ENCODE peak calls at places on chromosomes 4 and X, in four cellular contexts. T is AG04450, H is tibial nerve, Y is mucosa of descending colon. C is an unnamed sample.

GRCh38 chrX:46333550-46333949 is 211.7 kb downstream of the ZNF674 start:
- DNase-seq in T (no peak), H (no peak), Y (no peak), C (no peak)

GRCh38 chrX:130066975-130067615 is 43.2 kb downstream of the ELF4 start:
- DNase-seq in T (no peak), H (no peak), Y (no peak), C (no peak)

GRCh38 chr4:159191989-159192388 is 89.1 kb downstream of the RAPGEF2 start:
- DNase-seq in T (no peak), H (no peak), Y (no peak), C (no peak)

GRCh38 chr4:163492951-163493504 is 1.5 kb upstream of the TMA16 start:
- DNase-seq in T (no peak), H (no peak), Y (no peak), C (no peak)

GRCh38 chrX:71067727-71068051 is 445 bp downstream of the SNX12 start:
- DNase-seq in T (no peak), H (no peak), Y (no peak), C (no peak)

GRCh38 chr4:169621754-169622481 is 1.5 kb downstream of the CLCN3 start:
- DNase-seq in T (peak; percentile 77), H (no peak), Y (no peak), C (no peak)

GRCh38 chrX:133698298-133698697 is 283.0 kb upstream of the GPC4 start:
- DNase-seq in T (peak; percentile 4), H (no peak), Y (no peak), C (no peak)

GRCh38 chrX:154735695-154736393 is 15.0 kb downstream of the GAB3 start:
- DNase-seq in T (peak; percentile 70), H (peak; percentile 52), Y (no peak), C (no peak)

GRCh38 chr4:86775061-86775460 is 74.1 kb downstream of the SLC10A6 start:
- DNase-seq in T (no peak), H (no peak), Y (no peak), C (no peak)

GRCh38 chrX:11386001-11386523 is 92.8 kb downstream of the AMELX start:
- DNase-seq in T (peak; percentile 26), H (no peak), Y (no peak), C (no peak)

GRCh38 chr4:119785963-119786362 is 157.4 kb upstream of the PDE5A start:
- DNase-seq in T (no peak), H (no peak), Y (no peak), C (no peak)

GRCh38 chrX:72348247-72348979 is 42.7 kb upstream of the CITED1 start:
- DNase-seq in T (no peak), H (no peak), Y (no peak), C (no peak)

GRCh38 chr4:40283413-40283812 is 51.7 kb upstream of the CHRNA9 start:
- DNase-seq in T (no peak), H (no peak), Y (no peak), C (no peak)

GRCh38 chrX:129452523-129452922 is 70.8 kb downstream of the SMARCA1 start:
- DNase-seq in T (no peak), H (no peak), Y (no peak), C (no peak)

GRCh38 chr4:110781944-110782343 is 159.1 kb upstream of the PITX2 start:
- DNase-seq in T (no peak), H (no peak), Y (no peak), C (no peak)

GRCh38 chrX:100681581-100681980 is 37.6 kb downstream of the SRPX2 start:
- DNase-seq in T (no peak), H (no peak), Y (no peak), C (no peak)

GRCh38 chr4:25253072-25253447 is 19.2 kb downstream of the PI4K2B start:
- DNase-seq in T (no peak), H (no peak), Y (no peak), C (no peak)

GRCh38 chr4:123621072-123621705 is 224.6 kb downstream of the SPRY1 start:
- DNase-seq in T (no peak), H (peak; percentile 7), Y (no peak), C (no peak)

GRCh38 chr4:85762204-85762884 is 287.4 kb downstream of the ARHGAP24 start:
- DNase-seq in T (peak; percentile 65), H (no peak), Y (no peak), C (no peak)

GRCh38 chrX:47854474-47854873 is 17.8 kb downstream of the ZNF81 start:
- DNase-seq in T (no peak), H (peak; percentile 16), Y (no peak), C (peak; percentile 6)

GRCh38 chr4:82522472-82522871 is 39.3 kb downstream of the TMEM150C start:
- DNase-seq in T (no peak), H (no peak), Y (no peak), C (no peak)

GRCh38 chr4:82519072-82519471 is 42.7 kb downstream of the TMEM150C start:
- DNase-seq in T (no peak), H (no peak), Y (no peak), C (no peak)

GRCh38 chr4:82517043-82517442 is 44.7 kb downstream of the TMEM150C start:
- DNase-seq in T (no peak), H (no peak), Y (no peak), C (no peak)

GRCh38 chr4:82523179-82523578 is 38.6 kb downstream of the TMEM150C start:
- DNase-seq in T (no peak), H (no peak), Y (no peak), C (no peak)

GRCh38 chr4:82519776-82520175 is 42.0 kb downstream of the TMEM150C start:
- DNase-seq in T (no peak), H (no peak), Y (no peak), C (no peak)
- TF ChIP-seq CTCF in T (no peak), H (no peak), Y (no peak), C (no peak)

GRCh38 chr4:92091335-92091734 is 212.4 kb upstream of the GRID2 start:
- DNase-seq in T (no peak), H (no peak), Y (no peak), C (no peak)
- TF ChIP-seq CTCF in T (peak; percentile 30), H (no peak), Y (no peak), C (peak; percentile 38)

DNA sequence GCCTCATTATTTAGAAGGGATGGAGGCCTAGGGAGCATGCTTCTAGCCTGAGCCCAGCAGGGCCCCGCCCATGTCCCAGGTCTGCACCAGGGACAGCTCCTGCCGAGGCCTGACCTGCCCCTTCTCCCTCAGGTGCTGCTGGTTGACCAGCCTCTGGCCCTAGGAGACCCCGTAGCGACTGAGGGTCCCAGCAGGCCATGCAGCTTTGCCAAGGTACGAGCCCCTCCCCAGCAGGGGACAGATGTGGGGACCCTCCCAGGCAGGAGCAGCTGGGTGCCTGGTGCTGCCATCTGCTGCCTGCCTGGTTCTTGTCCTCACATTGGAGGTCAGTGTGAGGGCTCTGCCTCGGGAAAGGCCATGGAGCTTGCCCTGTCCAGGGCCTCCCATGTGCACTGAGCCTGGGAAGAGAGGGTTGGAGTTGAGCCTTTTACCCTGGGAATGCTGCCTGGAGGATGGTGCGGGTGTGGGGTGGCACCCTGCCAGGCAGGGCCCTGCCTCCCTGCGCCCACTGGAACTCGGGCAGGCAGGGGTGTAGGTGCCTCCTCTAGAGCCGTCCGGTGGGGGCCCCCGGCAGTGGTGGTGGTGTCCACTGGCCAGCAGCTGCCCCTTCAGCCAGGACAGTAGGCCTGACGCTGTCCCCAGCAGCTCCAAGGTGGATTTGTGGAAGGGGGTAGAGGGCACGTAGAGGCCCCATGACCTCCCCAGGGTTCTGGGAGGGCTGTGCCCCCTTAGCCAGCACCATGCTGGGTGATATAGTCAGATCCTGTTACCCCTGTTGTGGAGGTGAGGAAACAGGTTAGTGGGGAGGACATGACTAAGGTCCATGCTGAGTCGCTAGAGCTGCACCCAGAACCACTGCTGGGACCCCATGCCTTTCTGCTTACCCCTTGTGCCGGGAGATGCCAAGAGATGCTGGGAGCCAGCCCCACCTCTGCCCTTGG is 2.2 kb upstream of the MSANTD1 start:
- DNase-seq in T (no peak), H (no peak), Y (no peak), C (no peak)
- TF ChIP-seq CTCF in T (no peak), H (no peak), Y (no peak), C (no peak)

GRCh38 chr4:12723849-12724447 is 760.2 kb downstream of the RAB28 start:
- DNase-seq in T (no peak), H (no peak), Y (no peak), C (no peak)

GRCh38 chr4:12724520-12724919 is 759.6 kb downstream of the RAB28 start:
- DNase-seq in T (no peak), H (no peak), Y (no peak), C (no peak)

GRCh38 chr4:12734586-12734985 is 749.6 kb downstream of the RAB28 start:
- DNase-seq in T (no peak), H (no peak), Y (no peak), C (no peak)

DNA sequence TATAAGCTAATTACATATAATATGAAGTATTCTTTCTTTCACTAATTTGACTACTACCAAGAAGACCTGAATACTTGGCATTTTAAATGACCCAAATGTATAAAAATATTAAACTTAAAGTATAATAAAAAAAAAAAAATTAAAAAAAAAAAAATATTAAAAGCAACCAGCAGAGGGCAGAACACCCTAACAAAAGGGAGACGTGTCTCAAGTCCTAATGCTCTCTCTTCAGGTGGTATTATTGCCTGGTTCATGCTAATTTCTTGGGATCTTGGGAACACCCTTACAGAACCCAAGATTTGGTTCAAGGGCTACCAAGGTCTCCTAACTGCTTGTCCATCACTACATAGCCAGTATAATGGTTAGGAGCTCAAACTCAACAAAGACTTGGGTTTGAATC is 754.8 kb downstream of the RAB28 start:
- DNase-seq in T (no peak), H (no peak), Y (no peak), C (no peak)
- TF ChIP-seq CTCF in T (peak; percentile 42), H (peak; percentile 37), Y (no peak), C (peak; percentile 78)

DNA sequence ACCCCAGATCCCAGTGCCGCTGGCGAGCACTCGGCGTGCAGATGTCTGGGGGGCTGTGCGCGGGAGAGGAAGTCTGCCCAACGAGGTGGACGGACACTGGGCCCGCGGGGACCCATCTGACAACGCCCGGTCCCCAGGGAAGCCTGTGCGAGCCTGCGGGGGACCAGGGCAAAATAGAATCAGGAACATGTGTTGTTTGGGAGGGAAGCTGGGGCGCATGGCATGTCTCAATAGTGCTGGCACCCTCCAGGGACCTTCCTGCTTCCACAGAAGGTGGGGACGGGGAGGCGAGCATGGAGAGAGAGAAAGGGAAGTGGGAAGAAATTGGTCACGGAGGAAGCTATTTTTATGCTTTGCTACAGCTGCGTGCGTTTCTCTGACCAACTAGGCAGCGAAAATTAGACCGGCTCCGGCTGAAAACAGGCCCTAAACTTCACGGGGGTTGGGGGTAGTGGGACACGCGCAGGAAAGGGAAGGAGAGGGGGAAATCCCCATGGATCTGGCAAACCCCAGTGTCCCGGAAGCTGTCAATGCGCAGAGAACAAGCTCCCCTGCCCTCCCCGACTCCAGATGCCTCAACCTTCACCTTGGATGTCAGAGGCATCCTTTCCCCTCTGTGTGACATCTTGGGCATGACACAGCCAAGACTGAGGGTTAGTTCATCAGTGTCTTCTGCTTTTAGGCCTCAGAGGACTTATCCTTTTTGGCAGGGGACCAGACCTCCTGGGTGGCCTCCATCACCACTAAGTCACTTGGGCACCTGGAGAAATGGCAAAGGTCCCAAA is 169.8 kb upstream of the BCOR start:
- DNase-seq in T (no peak), H (peak; percentile 24), Y (no peak), C (no peak)
- TF ChIP-seq CTCF in T (no peak), H (no peak), Y (no peak), C (no peak)

DNA sequence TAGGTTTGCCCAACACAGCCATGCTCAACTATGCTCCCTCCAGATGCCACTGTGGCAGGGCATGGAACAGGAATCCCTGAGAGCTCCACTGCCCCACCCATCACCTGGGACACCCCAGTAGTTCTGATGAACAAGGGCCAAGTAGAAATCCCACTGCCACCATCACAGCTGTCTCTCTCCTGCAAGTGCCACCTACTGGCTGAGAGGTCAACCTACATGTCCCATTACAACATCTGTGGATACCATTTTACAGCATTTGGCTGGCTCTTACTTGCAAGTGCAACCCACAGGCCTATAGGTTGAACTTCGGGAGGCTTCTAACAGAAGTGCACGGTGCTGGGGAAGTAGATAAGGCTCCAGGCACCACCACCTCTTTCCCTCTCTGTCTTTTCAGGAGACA is 142.5 kb downstream of the CXXC4 start:
- DNase-seq in T (no peak), H (no peak), Y (no peak), C (no peak)
- TF ChIP-seq CTCF in T (no peak), H (no peak), Y (no peak), C (peak; percentile 18)